ENCODE peak calls at places on chromosomes 3 and 15, in four cellular contexts. U is ovary, O is tibial nerve, Y is transverse colon. T is an unnamed sample.

GRCh38 chr15:100895721-100896120 is 16.1 kb downstream of the ALDH1A3 start:
- DNase-seq in U (no peak), O (no peak), Y (no peak), T (no peak)

GRCh38 chr15:62067448-62068044 is 769 bp downstream of the C2CD4A start:
- DNase-seq in U (peak), O (no peak), Y (peak), T (no peak)

GRCh38 chr3:124372784-124373183 is 357.5 kb upstream of the UMPS start:
- DNase-seq in U (no peak), O (no peak), Y (no peak), T (no peak)

GRCh38 chr15:101083336-101084045 is 164.3 kb downstream of the LRRK1 start:
- DNase-seq in U (no peak), O (no peak), Y (no peak), T (no peak)

GRCh38 chr3:33426068-33426467 is 14.1 kb downstream of the UBP1 start:
- DNase-seq in U (no peak), O (no peak), Y (no peak), T (no peak)

GRCh38 chr3:177516130-177517011 is 319.1 kb upstream of the TBL1XR1 start:
- DNase-seq in U (peak), O (no peak), Y (no peak), T (no peak)

GRCh38 chr3:8739757-8740508 is 6.3 kb downstream of the CAV3 start:
- DNase-seq in U (no peak), O (no peak), Y (no peak), T (peak)

GRCh38 chr15:89654311-89654761 is 931 bp downstream of the KIF7 start:
- DNase-seq in U (peak), O (no peak), Y (no peak), T (peak)

GRCh38 chr15:43126358-43126757 is 7.0 kb upstream of the TMEM62 start:
- DNase-seq in U (no peak), O (no peak), Y (peak), T (no peak)

GRCh38 chr15:58052334-58052733 is 13.2 kb downstream of the ALDH1A2 start:
- DNase-seq in U (no peak), O (no peak), Y (no peak), T (no peak)

GRCh38 chr3:69568458-69568857 is 170.8 kb upstream of the MITF start:
- DNase-seq in U (no peak), O (no peak), Y (no peak), T (no peak)

GRCh38 chr3:71478568-71478967 is 105.0 kb downstream of the FOXP1 start:
- DNase-seq in U (no peak), O (no peak), Y (no peak), T (no peak)

GRCh38 chr3:138461246-138461645 is 26.8 kb downstream of the ESYT3 start:
- DNase-seq in U (no peak), O (no peak), Y (no peak), T (no peak)

GRCh38 chr3:71311320-71312046 is 272.0 kb downstream of the FOXP1 start:
- DNase-seq in U (peak), O (no peak), Y (no peak), T (no peak)

GRCh38 chr3:109152326-109152725 is 15.8 kb downstream of the C3orf85 start:
- DNase-seq in U (no peak), O (no peak), Y (peak), T (no peak)

GRCh38 chr15:61715082-61715481 is 345.2 kb downstream of the VPS13C start:
- DNase-seq in U (no peak), O (no peak), Y (no peak), T (no peak)

GRCh38 chr15:42141795-42142667 is 14.4 kb downstream of the PLA2G4F start:
- DNase-seq in U (no peak), O (no peak), Y (no peak), T (peak)

DNA sequence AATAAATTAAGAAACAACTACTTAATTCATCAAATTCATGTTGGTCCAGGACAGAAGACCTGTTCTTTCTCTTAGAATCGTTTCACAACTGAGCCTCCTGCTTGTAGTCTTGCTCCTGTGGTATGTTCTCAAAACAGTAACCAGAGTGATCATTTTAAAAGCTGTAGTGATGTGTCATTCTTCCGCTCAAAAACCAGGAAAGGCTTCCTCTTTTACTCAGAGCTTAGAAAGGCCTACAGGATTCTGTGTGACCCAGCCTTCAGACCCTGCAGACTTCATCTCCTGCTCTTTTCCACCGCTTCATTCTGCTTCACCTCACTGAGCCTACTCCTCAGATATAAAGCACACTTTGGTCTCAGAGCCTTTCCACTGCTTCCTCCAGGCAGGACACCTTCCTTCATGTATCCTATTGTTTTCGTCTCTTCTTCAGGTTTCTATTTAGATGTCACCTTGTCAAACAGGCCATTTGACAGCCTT is 22.7 kb downstream of the ST6GAL1 start:
- DNase-seq in U (no peak), O (no peak), Y (no peak), T (no peak)
- TF ChIP-seq EP300 in U (no peak), O (no peak), Y (no peak), T (no peak)

DNA sequence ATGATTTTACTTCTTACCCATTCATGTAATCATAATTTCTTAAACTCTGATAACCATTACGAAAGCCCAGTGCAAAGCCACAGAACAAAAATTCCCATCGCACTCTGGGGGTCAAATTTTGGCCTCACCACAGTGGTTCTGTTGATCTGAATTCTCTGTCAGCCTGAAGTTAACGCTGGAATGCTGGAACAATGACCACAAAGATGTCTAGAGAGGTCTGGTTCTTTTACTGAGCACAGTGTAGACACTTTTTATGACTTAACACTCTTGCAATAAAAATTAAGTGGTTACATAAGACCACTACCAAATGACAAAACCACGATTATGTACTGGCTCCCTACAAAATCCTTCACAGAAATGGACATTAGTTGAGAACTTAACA is 94.7 kb downstream of the PDZRN3 start:
- DNase-seq in U (no peak), O (no peak), Y (no peak), T (no peak)
- TF ChIP-seq EP300 in U (no peak), O (peak), Y (no peak), T (no peak)

GRCh38 chr3:59456852-59457485 is 407.1 kb upstream of the CFAP20DC start:
- DNase-seq in U (no peak), O (no peak), Y (no peak), T (no peak)
- TF ChIP-seq EP300 in U (no peak), O (no peak), Y (no peak), T (no peak)

GRCh38 chr15:48695835-48696573 is 50.5 kb upstream of the FBN1 start:
- DNase-seq in U (no peak), O (no peak), Y (no peak), T (no peak)

GRCh38 chr15:48696627-48697312 is 51.3 kb upstream of the FBN1 start:
- DNase-seq in U (no peak), O (no peak), Y (no peak), T (no peak)

GRCh38 chr15:48693474-48693873 is 48.0 kb upstream of the FBN1 start:
- DNase-seq in U (no peak), O (no peak), Y (no peak), T (no peak)

DNA sequence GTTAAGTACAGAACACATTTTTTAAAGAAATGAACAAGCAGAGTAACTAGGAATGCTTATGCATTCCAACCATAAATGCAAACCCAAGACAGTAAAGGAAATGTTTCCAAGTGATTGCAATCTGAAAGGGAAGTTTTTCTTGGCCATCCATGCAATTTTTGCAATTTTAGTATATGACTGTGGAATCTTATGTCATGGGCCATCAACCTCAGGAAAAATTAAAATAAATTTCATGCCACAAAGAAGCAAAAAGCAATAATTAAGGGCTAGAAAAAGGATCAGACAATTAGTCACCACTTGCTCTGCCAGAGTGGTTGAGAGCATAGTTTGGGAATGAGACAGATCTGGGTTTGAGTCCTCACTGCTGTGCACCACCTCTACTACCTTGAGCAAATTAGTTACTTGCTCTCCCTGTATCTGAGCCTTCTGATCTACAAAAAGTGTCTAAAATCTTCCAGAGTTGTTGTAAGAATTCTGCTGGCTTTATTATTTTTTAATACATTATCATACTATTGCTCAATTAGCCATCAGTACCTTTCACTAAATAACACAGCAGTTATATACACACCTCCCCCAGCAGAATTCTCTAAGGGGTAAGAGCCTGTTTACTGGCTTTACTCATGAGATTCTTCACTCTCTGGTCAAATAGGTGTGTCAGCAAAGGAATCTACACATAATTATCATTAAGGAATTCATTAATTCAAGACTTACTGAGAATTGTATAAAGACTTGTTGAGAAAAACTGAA is 49.8 kb upstream of the FBN1 start:
- DNase-seq in U (no peak), O (no peak), Y (no peak), T (no peak)
- TF ChIP-seq EP300 in U (no peak), O (no peak), Y (no peak), T (no peak)

DNA sequence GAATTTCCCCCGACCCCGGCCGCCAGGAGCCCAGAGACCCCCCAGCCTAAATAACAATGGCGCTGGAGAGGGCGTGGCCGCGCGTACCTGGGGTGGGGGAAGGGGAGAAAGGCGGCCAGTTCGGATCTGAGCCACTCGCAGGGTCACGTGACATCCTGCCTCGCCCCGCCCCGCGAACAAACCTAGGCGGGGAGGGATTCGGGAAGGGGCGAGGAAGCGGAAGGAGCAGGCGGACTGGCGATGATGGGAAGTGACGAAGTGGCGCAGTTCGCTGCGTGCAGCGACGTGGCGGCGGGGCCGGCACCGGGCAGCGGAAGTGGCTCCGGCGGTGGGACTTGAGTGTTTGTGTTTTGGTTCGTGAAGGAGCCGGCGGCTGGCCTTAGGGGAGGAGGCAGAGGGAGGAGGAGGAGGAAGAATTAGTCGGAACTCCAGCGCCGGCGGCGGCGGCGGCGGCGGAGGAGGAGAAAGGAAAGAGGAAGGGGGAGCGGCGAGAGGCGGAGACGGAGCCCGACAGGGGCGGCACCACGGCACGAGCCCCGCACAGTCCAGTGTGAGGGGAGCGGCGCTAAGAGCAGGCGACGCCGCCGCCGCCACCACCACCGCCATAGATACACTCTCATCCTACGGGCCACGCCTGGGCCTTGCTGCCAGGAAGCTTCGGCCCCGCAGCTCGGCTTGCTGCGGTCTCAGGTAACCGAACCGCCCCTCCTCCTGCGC is at the start of gene RAB5A:
- DNase-seq in U (peak), O (peak), Y (peak), T (peak)
- TF ChIP-seq EP300 in U (peak), O (peak), Y (peak), T (no peak)

DNA sequence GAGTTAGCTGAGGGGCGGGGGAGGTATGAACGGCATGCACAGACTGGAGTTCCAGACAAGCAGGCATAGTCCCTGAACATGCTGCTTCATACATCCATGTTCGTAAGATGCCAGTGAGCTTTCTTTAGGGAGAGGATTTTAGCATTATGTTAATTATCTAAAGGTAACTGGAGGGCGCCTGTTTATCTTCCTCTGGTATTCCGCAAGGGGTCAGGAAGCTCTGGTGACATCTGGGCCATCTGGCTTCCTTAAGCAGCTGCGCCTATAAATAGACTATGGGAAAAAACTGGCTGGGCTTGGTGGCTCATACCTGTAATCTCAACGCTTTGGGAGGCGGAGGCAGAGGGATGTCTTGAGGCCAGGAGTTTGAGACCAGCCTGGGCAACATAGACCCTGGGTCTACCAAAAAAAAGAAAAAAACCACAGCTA is 1.5 kb upstream of the FBXO22 start:
- DNase-seq in U (no peak), O (no peak), Y (no peak), T (no peak)
- TF ChIP-seq EP300 in U (no peak), O (no peak), Y (no peak), T (no peak)

DNA sequence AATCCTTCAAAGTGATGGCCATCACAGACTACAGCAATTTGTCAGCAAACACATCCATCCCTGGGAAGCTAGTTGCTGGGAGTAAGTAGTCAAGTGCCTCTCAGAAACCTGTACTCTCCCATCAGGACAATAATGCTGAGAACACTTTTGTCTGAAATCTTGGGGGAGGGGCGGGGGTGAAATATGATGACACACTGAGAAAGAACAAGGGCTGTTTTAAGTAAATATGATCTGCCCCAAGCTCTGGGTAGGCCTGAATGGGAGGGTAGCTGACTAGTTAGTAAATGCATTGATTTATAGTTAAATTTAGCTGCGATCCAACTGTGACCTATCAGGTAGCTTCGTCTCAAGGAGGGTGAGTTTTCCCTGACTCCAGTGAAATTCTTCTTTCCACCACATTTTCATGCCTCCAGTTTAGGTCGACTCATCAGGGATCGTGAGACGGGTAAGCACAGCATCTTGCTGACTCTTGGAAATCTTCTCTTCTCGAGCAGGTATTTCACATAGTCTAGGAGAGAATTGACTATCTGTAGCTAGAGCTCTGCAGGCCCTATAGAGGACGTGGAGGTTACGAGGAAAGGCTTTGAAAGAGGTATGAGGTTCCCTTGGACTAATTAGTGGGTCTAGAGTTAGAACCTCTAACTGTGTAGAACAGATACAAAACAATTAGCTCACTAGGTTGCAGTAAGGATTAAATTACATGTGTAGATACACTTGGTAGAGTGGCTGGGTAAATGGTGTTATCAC is 213.4 kb upstream of the SLC2A2 start:
- DNase-seq in U (no peak), O (no peak), Y (no peak), T (no peak)
- TF ChIP-seq EP300 in U (no peak), O (no peak), Y (no peak), T (no peak)

GRCh38 chr3:187536185-187536584 is 134.0 kb downstream of the SST start:
- DNase-seq in U (no peak), O (no peak), Y (no peak), T (no peak)
- TF ChIP-seq EP300 in U (no peak), O (no peak), Y (no peak), T (no peak)

GRCh38 chr15:87623832-87624231 is 632.7 kb downstream of the NTRK3 start:
- DNase-seq in U (no peak), O (no peak), Y (no peak), T (no peak)

GRCh38 chr15:87631093-87631492 is 625.4 kb downstream of the NTRK3 start:
- DNase-seq in U (no peak), O (no peak), Y (no peak), T (no peak)

GRCh38 chr15:87631775-87632174 is 624.8 kb downstream of the NTRK3 start:
- DNase-seq in U (no peak), O (no peak), Y (no peak), T (no peak)

GRCh38 chr15:87628311-87628710 is 628.2 kb downstream of the NTRK3 start:
- DNase-seq in U (no peak), O (no peak), Y (no peak), T (no peak)

GRCh38 chr15:87626835-87627234 is 629.7 kb downstream of the NTRK3 start:
- DNase-seq in U (no peak), O (no peak), Y (no peak), T (no peak)
- TF ChIP-seq EP300 in U (no peak), O (no peak), Y (no peak), T (no peak)

GRCh38 chr3:121834079-121834730 is 655 bp downstream of the IQCB1 start:
- DNase-seq in U (peak), O (no peak), Y (peak), T (no peak)

GRCh38 chr3:121839962-121840361 is 5.0 kb downstream of the EAF2 start:
- DNase-seq in U (no peak), O (no peak), Y (no peak), T (no peak)

GRCh38 chr3:121836069-121836468 is 1.1 kb downstream of the EAF2 start:
- DNase-seq in U (no peak), O (no peak), Y (no peak), T (no peak)

DNA sequence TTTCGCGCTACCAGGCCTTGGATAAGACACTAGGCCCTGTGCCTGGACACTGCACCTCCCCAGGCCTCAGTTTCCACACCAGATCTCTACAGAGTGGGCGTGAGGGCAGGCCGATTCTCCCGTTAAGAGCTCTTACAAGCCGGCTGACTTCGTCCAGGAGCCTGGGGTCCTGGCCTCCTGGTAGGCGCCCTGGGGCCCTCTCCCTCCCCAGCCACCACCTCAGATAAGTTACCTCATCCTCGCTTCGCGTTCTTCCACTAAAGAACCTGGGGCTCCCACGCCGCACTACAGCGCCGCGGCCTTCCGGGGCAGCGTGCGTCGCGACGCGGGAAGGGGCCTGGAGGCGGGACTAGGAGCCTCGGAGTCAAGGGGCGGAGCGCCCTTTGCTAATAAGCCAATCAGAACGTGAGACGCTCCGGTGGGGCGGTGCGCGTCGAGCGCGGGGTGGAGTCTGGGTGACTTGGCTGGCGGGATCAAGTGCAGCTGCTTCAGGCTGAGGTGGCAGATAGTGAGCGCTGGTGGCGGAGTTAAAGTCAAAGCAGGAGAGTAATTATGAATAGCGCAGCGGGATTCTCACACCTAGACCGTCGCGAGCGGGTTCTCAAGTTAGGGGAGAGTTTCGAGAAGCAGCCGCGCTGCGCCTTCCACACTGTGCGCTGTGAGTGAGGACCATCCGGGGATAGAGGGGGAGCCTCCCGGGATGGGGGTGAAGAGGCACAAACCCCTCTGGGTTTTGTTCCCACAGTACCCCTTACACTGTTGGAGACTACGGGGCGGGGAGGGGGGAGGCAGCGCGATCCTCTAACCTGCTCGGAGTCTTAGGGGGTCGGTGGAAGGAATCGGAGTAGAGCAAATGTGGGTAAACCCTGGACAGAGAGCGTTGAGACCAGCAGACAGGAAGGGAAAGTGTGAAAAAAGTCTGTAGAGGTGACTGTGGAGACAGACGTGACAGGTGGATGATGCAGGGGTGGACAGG is at the start of the genes EAF2 and IQCB1:
- DNase-seq in U (peak), O (peak), Y (peak), T (peak)
- TF ChIP-seq EP300 in U (no peak), O (peak), Y (no peak), T (no peak)

T was measured in suprapubic skin.